ENCODE peak calls at places on chromosome 9, in four cellular contexts. M is PC-3, C is PC-9, D is right atrium auricular region. G is an unnamed sample. For H3K36me3, the result is how much of the 10 kb centered on the place peaks cover.

GRCh38 chr9:114289571-114290481 is 33.1 kb upstream of the ORM1 start:
- DNase-seq in M (no peak), C (no peak), D (no peak), G (no peak)

GRCh38 chr9:103707181-103707580 is 386.9 kb upstream of the SMC2 start:
- DNase-seq in M (peak), C (no peak), D (no peak), G (no peak)

GRCh38 chr9:3858961-3859360 is 333.2 kb upstream of the RFX3 start:
- DNase-seq in M (peak), C (peak), D (no peak), G (no peak)

GRCh38 chr9:117412841-117413240 is 2.0 kb downstream of the ASTN2 start:
- DNase-seq in M (no peak), C (no peak), D (no peak), G (no peak)

GRCh38 chr9:87750726-87751125 is 24.8 kb downstream of the CTSL start:
- DNase-seq in M (no peak), C (no peak), D (no peak), G (no peak)

GRCh38 chr9:134651226-134651905 is 9.8 kb downstream of the COL5A1 start:
- DNase-seq in M (no peak), C (no peak), D (no peak), G (no peak)

GRCh38 chr9:70046274-70047070 is 2.8 kb downstream of the MAMDC2 start:
- DNase-seq in M (no peak), C (no peak), D (no peak), G (no peak)

GRCh38 chr9:135804588-135805421 is 102.5 kb downstream of the CAMSAP1 start:
- DNase-seq in M (no peak), C (no peak), D (no peak), G (no peak)

GRCh38 chr9:95004452-95005275 is 278.2 kb downstream of the AOPEP start:
- DNase-seq in M (peak), C (no peak), D (no peak), G (no peak)

GRCh38 chr9:122263699-122264349 is 816 bp downstream of the RBM18 start:
- DNase-seq in M (peak), C (no peak), D (no peak), G (no peak)

GRCh38 chr9:98226516-98226915 is 28.9 kb downstream of the TBC1D2 start:
- DNase-seq in M (peak), C (peak), D (no peak), G (no peak)

GRCh38 chr9:113581865-113582697 is 118.6 kb downstream of the RGS3 start:
- DNase-seq in M (no peak), C (no peak), D (peak), G (peak)

GRCh38 chr9:23830949-23831730 is 5.1 kb upstream of the ELAVL2 start:
- DNase-seq in M (no peak), C (no peak), D (no peak), G (no peak)

GRCh38 chr9:127117801-127118200 is 4.6 kb downstream of the ANGPTL2 start:
- DNase-seq in M (no peak), C (no peak), D (no peak), G (no peak)
- H3K27ac ChIP-seq in M (no peak), C (no peak), D (peak), G (no peak)

GRCh38 chr9:73162987-73163763 is 11.5 kb downstream of the ANXA1 start:
- DNase-seq in M (no peak), C (no peak), D (no peak), G (no peak)
- H3K36me3 ChIP-seq in M (half or more), C (under half), D (half or more), G (half or more)

DNA sequence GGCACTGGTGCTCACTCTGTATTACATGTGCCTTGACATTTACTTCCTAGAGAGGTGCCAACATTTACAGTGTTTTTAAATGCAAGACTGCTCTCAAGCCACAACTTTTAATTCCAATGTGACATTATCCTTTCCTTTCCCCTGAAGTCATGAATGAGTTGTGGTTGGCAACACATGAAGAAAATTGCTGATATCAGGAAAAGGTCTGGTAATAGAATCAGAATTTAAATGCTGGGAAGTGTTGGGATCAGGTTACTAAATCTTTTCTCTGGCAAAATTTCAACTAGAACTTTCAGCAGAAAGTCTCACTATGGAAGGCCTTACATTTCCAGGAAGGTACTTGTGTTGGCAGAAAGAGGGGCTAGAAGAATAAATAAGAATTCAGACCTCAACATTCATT is 10.6 kb upstream of the SLC44A1 start:
- DNase-seq in M (no peak), C (no peak), D (no peak), G (no peak)
- H3K27ac ChIP-seq in M (no peak), C (no peak), D (no peak), G (no peak)

GRCh38 chr9:93646640-93647178 is 70.3 kb downstream of the PHF2 start:
- DNase-seq in M (no peak), C (no peak), D (no peak), G (no peak)
- H3K36me3 ChIP-seq in M (under half), C (under half), D (half or more), G (under half)